ENCODE peak calls at places on chromosome 2, in four cellular contexts. S is GM12878, H is K562, X is HepG2. Q is an unnamed sample.

GRCh38 chr2:239978381-239978780 is 46.8 kb downstream of the NDUFA10 start:
- DNase-seq in S (no peak), X (no peak), H (no peak), Q (no peak)

GRCh38 chr2:128535928-128536327 is 217.3 kb upstream of the HS6ST1 start:
- DNase-seq in H (no peak), S (no peak), X (peak), Q (no peak)

GRCh38 chr2:23293063-23293462 is 91.9 kb upstream of the KLHL29 start:
- DNase-seq in X (no peak), H (no peak), S (no peak), Q (no peak)

GRCh38 chr2:120305296-120305695 is 40.6 kb upstream of the INHBB start:
- DNase-seq in S (no peak), H (peak), X (peak), Q (peak)

GRCh38 chr2:200279857-200280256 is 26.6 kb upstream of the SPATS2L start:
- DNase-seq in X (no peak), S (no peak), H (no peak), Q (no peak)

GRCh38 chr2:26298638-26299393 is 47.1 kb upstream of the SELENOI start:
- DNase-seq in H (no peak), S (peak), X (peak), Q (no peak)

GRCh38 chr2:120939595-120940318 is 204.1 kb downstream of the GLI2 start:
- DNase-seq in S (no peak), H (peak), X (no peak), Q (no peak)

GRCh38 chr2:48332286-48332685 is 197.7 kb upstream of the STON1 start:
- DNase-seq in X (no peak), S (no peak), H (no peak), Q (no peak)

GRCh38 chr2:201858267-201858666 is 51.9 kb downstream of the CDK15 start:
- DNase-seq in H (no peak), S (no peak), X (no peak), Q (no peak)

GRCh38 chr2:163698857-163699256 is 37.0 kb downstream of the FIGN start:
- DNase-seq in S (no peak), X (no peak), H (no peak), Q (peak)

GRCh38 chr2:108960006-108960405 is 29.0 kb downstream of the EDAR start:
- DNase-seq in X (no peak), H (no peak), S (no peak), Q (peak)

GRCh38 chr2:73232471-73233153 is 427 bp downstream of the PRADC1 start:
- DNase-seq in H (peak), S (no peak), X (no peak), Q (no peak)

GRCh38 chr2:73233154-73233931 is at the start of gene PRADC1:
- DNase-seq in S (peak), X (peak), H (peak), Q (peak)

GRCh38 chr2:73237168-73237567 is 3.1 kb downstream of the CCT7 start:
- DNase-seq in H (no peak), X (no peak), S (no peak), Q (no peak)

GRCh38 chr2:73235315-73236028 is 1.4 kb downstream of the CCT7 start:
- DNase-seq in X (no peak), S (no peak), H (no peak), Q (no peak)

DNA sequence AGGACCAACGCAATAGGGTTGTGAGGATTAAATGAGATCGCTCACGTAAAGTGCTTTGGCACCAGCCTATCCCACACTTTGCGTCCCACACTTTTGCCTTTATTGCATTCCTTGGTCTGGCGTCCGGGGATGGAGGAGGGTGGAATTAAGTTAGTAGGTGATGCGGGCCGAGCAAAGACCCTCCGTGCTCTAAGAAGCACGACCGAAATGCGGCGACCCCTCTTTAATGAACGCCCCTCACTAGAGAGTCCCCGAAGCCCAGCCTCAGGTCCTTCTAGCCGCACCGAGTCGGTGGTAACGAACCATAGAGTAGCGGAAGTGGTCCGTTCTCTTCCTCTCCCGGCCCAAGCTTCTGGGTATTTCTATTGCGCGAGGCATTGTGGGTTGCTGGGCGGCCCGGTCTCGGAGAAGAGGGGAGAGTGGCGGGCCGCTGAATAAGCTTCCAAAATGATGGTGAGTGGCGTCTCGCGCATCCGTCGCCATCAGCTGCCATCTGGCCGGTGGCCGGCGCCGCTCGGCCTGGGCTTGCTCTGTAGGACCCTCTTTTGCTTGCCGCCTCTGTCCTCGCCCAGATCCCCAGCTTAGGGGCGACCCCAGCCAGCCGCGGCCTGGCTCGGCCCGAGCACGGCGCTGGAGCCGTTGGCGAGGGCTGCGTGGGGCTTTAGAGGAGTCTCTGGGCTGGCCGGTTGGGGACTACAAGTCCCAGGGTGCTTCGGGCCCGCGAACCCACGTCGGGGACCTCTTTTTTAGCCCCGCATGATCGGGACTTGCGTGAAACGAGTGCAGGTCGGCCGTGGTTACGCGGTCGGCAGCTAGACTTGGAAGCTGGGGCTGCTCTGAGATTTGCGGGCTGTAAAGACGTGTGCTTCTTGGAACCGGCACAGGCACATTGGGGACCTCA is at the start of gene CCT7:
- DNase-seq in S (peak), H (peak), X (peak), Q (peak)
- TF ChIP-seq TARDBP in S (peak), H (no peak), X (peak), Q (no peak)

DNA sequence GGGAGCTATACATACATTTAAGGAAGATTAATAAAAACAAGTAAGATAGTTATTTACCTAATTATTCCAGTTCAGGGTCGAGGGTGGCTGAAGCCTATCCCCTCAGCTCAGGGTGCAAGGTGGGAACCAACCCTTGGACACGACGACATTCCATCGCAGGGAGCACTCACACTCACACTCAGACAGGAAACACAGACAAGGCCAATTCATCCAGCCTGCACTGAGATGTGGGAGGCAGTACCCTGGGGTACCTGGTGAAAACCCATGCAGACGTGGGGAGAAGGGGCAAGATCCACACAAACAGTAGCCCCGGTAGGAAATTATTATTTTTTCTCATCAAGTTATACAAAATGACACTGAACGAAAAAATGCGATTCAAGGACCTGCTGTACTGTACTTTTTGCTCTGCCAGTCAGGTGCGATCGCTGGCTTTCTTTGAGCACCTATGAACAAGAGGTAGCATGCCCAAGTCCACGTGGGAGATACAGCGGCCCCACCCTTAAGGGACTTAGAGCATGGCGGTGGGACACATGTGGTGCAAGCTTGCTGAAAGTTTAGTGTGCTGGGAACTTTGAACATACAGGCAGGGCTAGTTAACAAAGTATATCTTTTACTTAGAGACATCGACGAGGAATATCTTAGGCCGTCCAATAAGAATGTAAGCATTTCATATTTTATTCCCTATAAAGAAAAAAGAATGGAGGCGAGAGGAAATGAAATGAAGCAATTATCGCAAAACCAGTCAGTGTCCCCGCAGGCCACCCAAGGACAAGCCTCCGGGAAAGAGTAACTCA is 624 bp downstream of the METTL8 start:
- DNase-seq in H (peak), X (peak), S (no peak), Q (peak)
- TF ChIP-seq TARDBP in H (no peak), X (no peak), S (no peak), Q (no peak)

DNA sequence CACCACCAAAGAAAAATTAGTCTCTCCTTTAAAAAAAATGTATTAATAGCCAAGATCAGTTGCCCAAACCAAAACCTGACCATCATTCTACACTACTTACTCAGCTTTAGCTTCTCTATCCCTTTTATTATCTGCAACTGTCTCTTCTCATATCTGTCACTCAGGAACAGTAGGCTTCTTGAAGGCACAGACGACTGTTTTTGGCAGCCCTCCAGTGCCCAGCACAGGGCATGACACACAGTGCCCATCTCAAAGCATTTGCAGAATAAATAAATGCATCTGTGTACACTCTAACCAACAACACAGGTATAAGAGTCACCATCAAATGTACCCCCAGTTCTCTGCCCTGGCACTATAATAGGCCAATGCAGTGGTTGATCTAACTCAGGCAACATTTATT is 117.2 kb downstream of the UXS1 start:
- DNase-seq in H (no peak), X (no peak), S (no peak), Q (no peak)
- TF ChIP-seq TARDBP in H (no peak), X (no peak), S (no peak), Q (no peak)

DNA sequence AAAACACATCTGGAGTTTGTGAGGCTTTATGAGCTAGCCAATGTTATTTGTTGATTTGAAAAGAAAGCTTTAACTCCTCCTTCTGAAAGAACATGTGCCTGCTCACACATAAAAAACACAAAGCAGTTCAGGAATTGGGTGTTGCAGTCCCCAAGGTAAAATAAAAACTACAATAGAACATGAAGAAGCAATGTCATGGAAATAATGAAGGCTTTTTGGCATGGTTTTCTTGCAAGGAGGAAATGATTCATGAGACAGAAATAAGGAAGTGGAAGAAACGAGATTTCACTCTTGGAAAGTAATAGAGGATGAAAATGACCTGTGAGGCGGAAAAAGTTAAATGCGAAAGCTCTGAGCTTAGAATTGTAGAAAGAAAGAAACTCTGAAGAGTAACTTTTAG is 81.1 kb downstream of the TRIB2 start:
- DNase-seq in X (no peak), H (no peak), S (no peak), Q (no peak)
- TF ChIP-seq TARDBP in X (no peak), H (no peak), S (no peak), Q (no peak)